ENCODE peak calls at places on chromosomes 13 and 19, in eight cellular contexts. G is NCI-H1417; S is NCI-H1092; N is HFFc6; R is stimulated activated CD4-positive, alpha-beta T cell treated with anti-CD3 and anti-CD28 coated beads, Interleukin-15, amount 100 ng/mL, for 1 hour; K is HT1080; X is HEK293T; A is choroid plexus epithelial cell. Y is an unnamed sample.
A peak's percentile ranks its signal among the peaks of the same experiment; 100 is the strongest.

GRCh38 chr13:109941951-109942350 is 155.6 kb upstream of the IRS2 start:
- DNase-seq in G (no peak), S (no peak), N (peak; percentile 28), R (no peak), K (no peak), X (no peak), A (peak; percentile 38), Y (no peak)

GRCh38 chr19:43784251-43784980 is 3.6 kb upstream of the KCNN4 start:
- DNase-seq in G (no peak), S (no peak), N (peak; percentile 77), R (peak; percentile 56), K (peak; percentile 91), X (no peak), A (peak; percentile 72), Y (peak; percentile 95)

GRCh38 chr13:67048084-67048792 is 181.9 kb downstream of the PCDH9 start:
- DNase-seq in G (no peak), S (no peak), N (no peak), R (no peak), K (peak; percentile 43), X (peak; percentile 73), A (peak; percentile 94), Y (no peak)

GRCh38 chr13:30647824-30648521 is 30.3 kb downstream of the USPL1 start:
- DNase-seq in G (peak; percentile 1), S (peak; percentile 1), N (no peak), R (no peak), K (no peak), X (no peak), A (no peak), Y (no peak)

GRCh38 chr13:57640582-57640981 is 9.0 kb downstream of the PCDH17 start:
- DNase-seq in G (no peak), S (no peak), N (no peak), R (no peak), K (peak; percentile 39), X (no peak), A (no peak), Y (no peak)

GRCh38 chr13:67554296-67554695 is 324.2 kb upstream of the PCDH9 start:
- DNase-seq in G (no peak), S (no peak), N (no peak), R (no peak), K (no peak), X (no peak), A (peak; percentile 31), Y (no peak)

GRCh38 chr13:95784161-95784880 is 107.4 kb downstream of the DNAJC3 start:
- DNase-seq in G (no peak), S (no peak), N (peak; percentile 65), R (no peak), K (peak; percentile 62), X (no peak), A (peak; percentile 62), Y (peak; percentile 76)

GRCh38 chr19:33063356-33064116 is 1.2 kb downstream of the RHPN2 start:
- DNase-seq in G (peak; percentile 60), S (no peak), N (peak; percentile 11), R (no peak), K (no peak), X (no peak), A (no peak), Y (peak; percentile 59)

GRCh38 chr19:3625996-3626472 is 556 bp downstream of the CACTIN start:
- DNase-seq in G (no peak), S (no peak), N (no peak), R (no peak), K (no peak), X (no peak), A (no peak), Y (peak; percentile 25)

Y was measured in M059J.